ENCODE peak calls at places on chromosomes 5 and 9, in seven cellular contexts. J is NCI-H2107, S is EH, L is GM03348, C is Kasumi-1, W is mucosa of gallbladder, E is omental fat pad. T is an unnamed sample.

GRCh38 chr5:159174511-159175168 is 34.7 kb downstream of the RNF145 start:
- DNase-seq in J (no peak), S (peak), L (no peak), C (no peak), W (no peak), E (no peak), T (no peak)

GRCh38 chr5:114789773-114790402 is 379.8 kb downstream of the TRIM36 start:
- DNase-seq in J (no peak), S (peak), L (peak), C (peak), W (no peak), E (no peak), T (no peak)

GRCh38 chr5:172765766-172766286 is 5.2 kb downstream of the DUSP1 start:
- DNase-seq in J (no peak), S (no peak), L (no peak), C (no peak), W (no peak), E (no peak), T (no peak)

GRCh38 chr5:110909950-110910349 is 161.6 kb upstream of the TSLP start:
- DNase-seq in J (no peak), S (peak), L (no peak), C (no peak), W (no peak), E (no peak), T (no peak)

GRCh38 chr5:180072556-180072955 is 997 bp upstream of the RNF130 start:
- DNase-seq in J (no peak), S (no peak), L (no peak), C (no peak), W (no peak), E (no peak), T (no peak)

GRCh38 chr9:38527507-38527906 is 92.9 kb downstream of the ANKRD18A start:
- DNase-seq in J (no peak), S (no peak), L (no peak), C (no peak), W (no peak), E (no peak), T (no peak)

GRCh38 chr5:89253931-89254330 is 370.9 kb upstream of the MEF2C start:
- DNase-seq in J (no peak), S (no peak), L (no peak), C (no peak), W (no peak), E (no peak), T (no peak)

GRCh38 chr5:176748967-176749935 is 61.1 kb upstream of the UNC5A start:
- DNase-seq in J (no peak), S (no peak), L (no peak), C (no peak), W (no peak), E (no peak), T (no peak)